ENCODE peak calls at places on chromosomes 6 and 20, in five cellular contexts. One of them, this sample, is unnamed.

GRCh38 chr6:35487653-35488516 is 9.0 kb downstream of the TEAD3 start:
- DNase-seq in breast epithelium: peak; percentile 89
- DNase-seq in AG04450: no peak
- DNase-seq in psoas muscle: no peak
- DNase-seq in fibroblast of lung: peak; percentile 55
- DNase-seq in this sample: no peak

GRCh38 chr6:159830481-159831372 is 30.7 kb downstream of the PNLDC1 start:
- DNase-seq in fibroblast of lung: no peak
- DNase-seq in psoas muscle: no peak
- DNase-seq in breast epithelium: no peak
- DNase-seq in AG04450: no peak
- DNase-seq in this sample: no peak

GRCh38 chr20:43722153-43722505 is 4.7 kb downstream of the GTSF1L start:
- DNase-seq in breast epithelium: no peak
- DNase-seq in psoas muscle: no peak
- DNase-seq in fibroblast of lung: no peak
- DNase-seq in AG04450: no peak
- DNase-seq in this sample: no peak

GRCh38 chr6:89369009-89369408 is 16.5 kb upstream of the UBE2J1 start:
- DNase-seq in AG04450: peak; percentile 13
- DNase-seq in psoas muscle: peak; percentile 61
- DNase-seq in fibroblast of lung: peak; percentile 59
- DNase-seq in breast epithelium: peak; percentile 68
- DNase-seq in this sample: peak; percentile 32

GRCh38 chr6:34969662-34970265 is 80.7 kb downstream of the ANKS1A start:
- DNase-seq in psoas muscle: no peak
- DNase-seq in AG04450: no peak
- DNase-seq in breast epithelium: no peak
- DNase-seq in fibroblast of lung: no peak
- DNase-seq in this sample: no peak

GRCh38 chr6:166998256-166999144 is 697 bp upstream of the CEP43 start:
- DNase-seq in fibroblast of lung: no peak
- DNase-seq in breast epithelium: no peak
- DNase-seq in AG04450: no peak
- DNase-seq in psoas muscle: peak; percentile 55
- DNase-seq in this sample: no peak

GRCh38 chr6:43838276-43839036 is 68.4 kb downstream of the VEGFA start:
- DNase-seq in psoas muscle: peak; percentile 79
- DNase-seq in breast epithelium: peak; percentile 24
- DNase-seq in AG04450: no peak
- DNase-seq in fibroblast of lung: peak; percentile 74
- DNase-seq in this sample: no peak

GRCh38 chr6:74420221-74420620 is 724.2 kb downstream of the CD109 start:
- DNase-seq in psoas muscle: no peak
- DNase-seq in fibroblast of lung: no peak
- DNase-seq in breast epithelium: no peak
- DNase-seq in AG04450: no peak
- DNase-seq in this sample: no peak

GRCh38 chr6:148367418-148368024 is 24.9 kb downstream of the SASH1 start:
- DNase-seq in breast epithelium: peak; percentile 73
- DNase-seq in fibroblast of lung: peak; percentile 75
- DNase-seq in AG04450: peak; percentile 38
- DNase-seq in psoas muscle: peak; percentile 76
- DNase-seq in this sample: no peak

GRCh38 chr6:157106487-157106886 is 216.8 kb downstream of the TMEM242 start:
- DNase-seq in fibroblast of lung: peak; percentile 51
- DNase-seq in psoas muscle: no peak
- DNase-seq in AG04450: no peak
- DNase-seq in breast epithelium: no peak
- DNase-seq in this sample: no peak

GRCh38 chr6:152897807-152898399 is 84.9 kb downstream of the FBXO5 start:
- DNase-seq in fibroblast of lung: peak; percentile 41
- DNase-seq in AG04450: peak; percentile 18
- DNase-seq in psoas muscle: peak; percentile 83
- DNase-seq in breast epithelium: peak; percentile 18
- DNase-seq in this sample: peak; percentile 57

GRCh38 chr6:24332306-24332705 is 25.6 kb downstream of the DCDC2 start:
- DNase-seq in AG04450: no peak
- DNase-seq in fibroblast of lung: no peak
- DNase-seq in breast epithelium: no peak
- DNase-seq in psoas muscle: no peak
- DNase-seq in this sample: no peak

GRCh38 chr20:22905667-22906066 is 129.4 kb upstream of the SSTR4 start:
- DNase-seq in AG04450: no peak
- DNase-seq in fibroblast of lung: peak; percentile 59
- DNase-seq in breast epithelium: peak; percentile 23
- DNase-seq in psoas muscle: peak; percentile 53
- DNase-seq in this sample: no peak

GRCh38 chr6:85751374-85752055 is 108.8 kb upstream of the SYNCRIP start:
- DNase-seq in AG04450: no peak
- DNase-seq in breast epithelium: no peak
- DNase-seq in psoas muscle: no peak
- DNase-seq in fibroblast of lung: no peak
- DNase-seq in this sample: no peak

GRCh38 chr6:31053873-31054272 is 43.6 kb downstream of the MUC22 start:
- DNase-seq in fibroblast of lung: no peak
- DNase-seq in AG04450: no peak
- DNase-seq in psoas muscle: no peak
- DNase-seq in breast epithelium: no peak
- DNase-seq in this sample: no peak

GRCh38 chr6:169930799-169931198 is 179.4 kb downstream of the ERMARD start:
- DNase-seq in fibroblast of lung: no peak
- DNase-seq in AG04450: no peak
- DNase-seq in breast epithelium: no peak
- DNase-seq in psoas muscle: no peak
- DNase-seq in this sample: no peak

GRCh38 chr6:116629467-116630063 is 13.3 kb downstream of the RSPH4A start:
- DNase-seq in breast epithelium: no peak
- DNase-seq in AG04450: no peak
- DNase-seq in fibroblast of lung: no peak
- DNase-seq in psoas muscle: no peak
- DNase-seq in this sample: no peak

GRCh38 chr6:55578537-55579363 is at the start of gene HMGCLL1:
- DNase-seq in fibroblast of lung: no peak
- DNase-seq in breast epithelium: peak; percentile 19
- DNase-seq in psoas muscle: peak; percentile 71
- DNase-seq in AG04450: no peak
- DNase-seq in this sample: no peak

GRCh38 chr20:50181344-50181743 is 9.3 kb upstream of the CEBPB start:
- DNase-seq in breast epithelium: no peak
- DNase-seq in AG04450: no peak
- DNase-seq in psoas muscle: peak; percentile 39
- DNase-seq in fibroblast of lung: no peak
- DNase-seq in this sample: no peak

GRCh38 chr6:25883991-25884390 is 9.9 kb upstream of the SLC17A3 start:
- DNase-seq in breast epithelium: no peak
- DNase-seq in fibroblast of lung: peak; percentile 84
- DNase-seq in psoas muscle: no peak
- DNase-seq in AG04450: no peak
- DNase-seq in this sample: no peak

GRCh38 chr20:25494506-25495188 is 87.2 kb downstream of the GINS1 start:
- DNase-seq in breast epithelium: no peak
- DNase-seq in fibroblast of lung: no peak
- DNase-seq in AG04450: no peak
- DNase-seq in psoas muscle: no peak
- DNase-seq in this sample: no peak

GRCh38 chr6:122792796-122793195 is 3.7 kb downstream of the SMPDL3A start:
- DNase-seq in AG04450: no peak
- DNase-seq in fibroblast of lung: no peak
- DNase-seq in psoas muscle: no peak
- DNase-seq in breast epithelium: no peak
- DNase-seq in this sample: no peak

GRCh38 chr6:118281291-118281690 is 266.8 kb upstream of the PLN start:
- DNase-seq in AG04450: no peak
- DNase-seq in psoas muscle: no peak
- DNase-seq in fibroblast of lung: no peak
- DNase-seq in breast epithelium: no peak
- DNase-seq in this sample: no peak
- TF ChIP-seq CTCF in AG04450: no peak
- TF ChIP-seq CTCF in psoas muscle: no peak
- TF ChIP-seq CTCF in fibroblast of lung: peak; percentile 13
- TF ChIP-seq CTCF in breast epithelium: no peak
- TF ChIP-seq CTCF in this sample: no peak

DNA sequence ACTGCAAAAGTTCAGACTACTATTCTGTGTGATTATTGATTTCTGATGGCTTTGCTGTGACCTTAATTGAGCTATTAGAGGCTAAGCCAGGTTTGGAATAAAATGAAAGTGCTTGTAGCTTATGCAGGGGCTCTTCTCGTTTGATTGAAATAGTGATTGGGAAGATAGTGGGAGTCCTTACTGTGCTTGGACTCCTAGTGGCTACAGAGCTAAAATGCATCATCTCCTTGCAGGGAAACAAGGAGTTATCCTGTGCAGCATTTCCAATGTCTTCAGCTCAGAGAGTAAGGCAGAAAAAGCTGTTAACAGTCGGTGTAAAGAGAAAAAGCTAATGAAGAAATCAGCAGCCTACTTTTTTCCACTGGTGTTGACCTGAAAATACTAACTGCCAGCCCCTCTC is 173.5 kb downstream of the SLC35F1 start:
- DNase-seq in psoas muscle: no peak
- DNase-seq in AG04450: no peak
- DNase-seq in fibroblast of lung: no peak
- DNase-seq in breast epithelium: no peak
- DNase-seq in this sample: no peak
- TF ChIP-seq CTCF in psoas muscle: no peak
- TF ChIP-seq CTCF in AG04450: peak; percentile 27
- TF ChIP-seq CTCF in fibroblast of lung: no peak
- TF ChIP-seq CTCF in breast epithelium: no peak
- TF ChIP-seq CTCF in this sample: no peak

GRCh38 chr6:158660331-158660730 is 10.5 kb downstream of the SYTL3 start:
- DNase-seq in fibroblast of lung: peak; percentile 29
- DNase-seq in psoas muscle: no peak
- DNase-seq in breast epithelium: no peak
- DNase-seq in AG04450: no peak
- DNase-seq in this sample: no peak
- TF ChIP-seq CTCF in fibroblast of lung: peak; percentile 64
- TF ChIP-seq CTCF in psoas muscle: peak; percentile 31
- TF ChIP-seq CTCF in breast epithelium: peak; percentile 72
- TF ChIP-seq CTCF in AG04450: peak; percentile 70
- TF ChIP-seq CTCF in this sample: no peak

DNA sequence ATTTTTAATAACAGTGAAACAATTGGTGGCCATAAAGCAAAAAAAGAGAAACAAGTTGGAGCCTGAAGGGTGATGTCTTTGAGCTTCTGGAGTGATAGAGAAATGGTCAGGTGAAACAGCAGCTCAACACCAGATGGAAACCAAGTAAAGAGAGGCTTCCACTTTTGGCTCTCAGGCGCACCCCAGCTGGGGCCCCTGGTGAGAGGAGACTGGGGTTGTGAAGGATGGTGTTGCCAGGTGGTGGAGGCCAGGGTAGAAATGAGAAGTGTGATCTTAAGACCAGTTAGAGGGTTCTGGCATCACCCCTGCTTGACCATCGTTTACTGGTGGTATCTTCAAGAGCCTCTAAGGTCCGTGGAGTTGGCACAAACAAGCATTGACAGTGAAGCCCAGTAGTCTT is 126.0 kb upstream of the AKIRIN2 start:
- DNase-seq in psoas muscle: no peak
- DNase-seq in fibroblast of lung: no peak
- DNase-seq in breast epithelium: no peak
- DNase-seq in AG04450: no peak
- DNase-seq in this sample: no peak
- TF ChIP-seq CTCF in psoas muscle: no peak
- TF ChIP-seq CTCF in fibroblast of lung: no peak
- TF ChIP-seq CTCF in breast epithelium: no peak
- TF ChIP-seq CTCF in AG04450: no peak
- TF ChIP-seq CTCF in this sample: no peak

GRCh38 chr6:56891754-56892153 is 63.2 kb upstream of the BEND6 start:
- DNase-seq in fibroblast of lung: no peak
- DNase-seq in AG04450: peak; percentile 8
- DNase-seq in psoas muscle: no peak
- DNase-seq in breast epithelium: no peak
- DNase-seq in this sample: no peak
- TF ChIP-seq CTCF in fibroblast of lung: no peak
- TF ChIP-seq CTCF in AG04450: peak; percentile 27
- TF ChIP-seq CTCF in psoas muscle: no peak
- TF ChIP-seq CTCF in breast epithelium: no peak
- TF ChIP-seq CTCF in this sample: no peak

GRCh38 chr20:1177680-1178079 is 7.1 kb downstream of the TMEM74B start:
- DNase-seq in psoas muscle: no peak
- DNase-seq in AG04450: no peak
- DNase-seq in breast epithelium: no peak
- DNase-seq in fibroblast of lung: no peak
- DNase-seq in this sample: no peak
- TF ChIP-seq CTCF in psoas muscle: no peak
- TF ChIP-seq CTCF in AG04450: no peak
- TF ChIP-seq CTCF in breast epithelium: no peak
- TF ChIP-seq CTCF in fibroblast of lung: no peak
- TF ChIP-seq CTCF in this sample: no peak

DNA sequence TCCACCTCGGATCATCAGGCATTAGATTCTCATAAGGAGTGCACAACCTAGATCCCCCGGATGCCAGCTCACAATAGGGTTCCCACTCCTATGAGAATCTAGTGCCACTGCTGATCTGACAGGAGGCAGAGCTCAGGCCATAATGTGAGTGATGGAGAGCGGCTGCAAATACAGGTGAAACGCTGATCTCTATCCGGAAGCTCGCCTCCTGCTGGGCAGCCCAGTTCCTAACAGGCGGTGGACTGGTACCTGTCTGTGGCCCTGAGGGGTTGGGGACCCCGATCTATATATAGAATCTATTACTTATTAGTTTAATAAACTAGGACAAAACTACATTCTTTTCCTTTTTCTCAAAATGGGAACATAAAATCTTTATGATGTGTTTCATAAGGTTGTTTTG is 741.9 kb downstream of the RFPL4B start:
- DNase-seq in AG04450: no peak
- DNase-seq in psoas muscle: no peak
- DNase-seq in breast epithelium: no peak
- DNase-seq in fibroblast of lung: no peak
- DNase-seq in this sample: no peak
- TF ChIP-seq CTCF in AG04450: no peak
- TF ChIP-seq CTCF in psoas muscle: no peak
- TF ChIP-seq CTCF in breast epithelium: no peak
- TF ChIP-seq CTCF in fibroblast of lung: no peak
- TF ChIP-seq CTCF in this sample: no peak